ENCODE peak calls at places on chromosomes 3 and 15, in six cellular contexts. J, C, D, Y, P and A are unnamed samples.
A peak's percentile ranks its signal among the peaks of the same experiment; 100 is the strongest.

GRCh38 chr3:32835049-32835371 is 17.2 kb downstream of the TRIM71 start:
- DNase-seq in J (no peak), P (no peak), C (no peak), Y (no peak), D (no peak), A (no peak)

GRCh38 chr3:114624676-114625181 is 330.9 kb downstream of the TIGIT start:
- DNase-seq in C (peak; percentile 94), D (peak; percentile 66), P (peak; percentile 68), Y (peak; percentile 96), J (peak; percentile 95), A (peak; percentile 78)

GRCh38 chr15:47374222-47374621 is 343.1 kb upstream of the SEMA6D start:
- DNase-seq in Y (no peak), D (no peak), J (no peak), P (no peak), C (no peak), A (no peak)

GRCh38 chr3:40137586-40138295 is 171.8 kb upstream of the EIF1B start:
- DNase-seq in J (no peak), P (no peak), C (no peak), Y (no peak), D (no peak), A (no peak)

GRCh38 chr15:90915216-90915807 is 12.2 kb downstream of the MAN2A2 start:
- DNase-seq in J (no peak), C (no peak), Y (no peak), D (no peak), P (no peak), A (no peak)

GRCh38 chr15:35880896-35881295 is 334.9 kb upstream of the DPH6 start:
- DNase-seq in Y (no peak), D (no peak), J (no peak), C (no peak), P (no peak), A (no peak)

GRCh38 chr3:153210116-153210515 is 48.1 kb downstream of the RAP2B start:
- DNase-seq in D (no peak), P (no peak), Y (no peak), J (no peak), C (no peak), A (no peak)

GRCh38 chr3:133996996-133997395 is 32.7 kb downstream of the SLCO2A1 start:
- DNase-seq in D (no peak), C (no peak), Y (no peak), J (no peak), P (no peak), A (no peak)

GRCh38 chr3:114879059-114880031 is 267.7 kb downstream of the ZBTB20 start:
- DNase-seq in Y (no peak), C (peak; percentile 13), D (no peak), J (no peak), P (no peak), A (no peak)

GRCh38 chr3:48997714-48998637 is 7.9 kb downstream of the P4HTM start:
- DNase-seq in P (no peak), J (no peak), C (no peak), D (no peak), Y (no peak), A (no peak)

GRCh38 chr15:52563499-52564060 is 5.2 kb downstream of the ARPP19 start:
- DNase-seq in C (no peak), P (no peak), D (no peak), J (no peak), Y (no peak), A (no peak)

GRCh38 chr3:133927543-133928066 is 31.9 kb upstream of the RAB6B start:
- DNase-seq in P (peak; percentile 38), D (no peak), Y (peak; percentile 66), J (peak; percentile 73), C (peak; percentile 50), A (peak; percentile 43)

GRCh38 chr3:155946178-155946577 is 75.7 kb downstream of the GMPS start:
- DNase-seq in C (no peak), J (no peak), D (no peak), P (no peak), Y (no peak), A (no peak)

GRCh38 chr3:64651286-64651685 is 36.5 kb downstream of the ADAMTS9 start:
- DNase-seq in P (no peak), C (no peak), D (no peak), J (no peak), Y (no peak), A (no peak)
- TF ChIP-seq CTCF in P (no peak), C (peak; percentile 15), D (no peak), J (no peak), Y (peak; percentile 27), A (no peak)

GRCh38 chr15:68227806-68228142 is 1.8 kb downstream of the CLN6 start:
- DNase-seq in J (no peak), Y (no peak), D (peak; percentile 35), C (no peak), P (no peak), A (no peak)
- H3K4me3 ChIP-seq in J (no peak overlapping the region), Y (no peak overlapping the region), D (peak overlapping the region; percentile 80), C (no peak overlapping the region), P (peak overlapping the region; percentile 67), A (no peak overlapping the region)

GRCh38 chr15:85496146-85496545 is 115.7 kb downstream of the AKAP13 start:
- DNase-seq in C (no peak), D (no peak), Y (no peak), J (no peak), P (no peak), A (no peak)
- H3K27ac ChIP-seq in C (no peak overlapping the region), D (no peak overlapping the region), Y (peak overlapping the region; percentile 68), J (no peak overlapping the region), P (no peak overlapping the region), A (no peak overlapping the region)

GRCh38 chr3:145903472-145904013 is 257.4 kb downstream of the PLOD2 start:
- DNase-seq in D (no peak), Y (no peak), C (no peak), P (no peak), J (no peak), A (no peak)

GRCh38 chr3:145911016-145911415 is 250.0 kb downstream of the PLOD2 start:
- DNase-seq in C (no peak), Y (no peak), J (no peak), D (no peak), P (no peak), A (no peak)

GRCh38 chr3:145902166-145902565 is 258.8 kb downstream of the PLOD2 start:
- DNase-seq in D (no peak), J (no peak), Y (no peak), C (no peak), P (no peak), A (no peak)

GRCh38 chr3:145904138-145904537 is 256.8 kb downstream of the PLOD2 start:
- DNase-seq in Y (no peak), D (no peak), P (no peak), J (no peak), C (no peak), A (no peak)

GRCh38 chr3:145906755-145907154 is 254.2 kb downstream of the PLOD2 start:
- DNase-seq in D (no peak), Y (peak; percentile 26), C (peak; percentile 12), P (no peak), J (no peak), A (no peak)
- TF ChIP-seq CTCF in D (no peak), Y (no peak), C (no peak), P (no peak), J (no peak), A (no peak)

DNA sequence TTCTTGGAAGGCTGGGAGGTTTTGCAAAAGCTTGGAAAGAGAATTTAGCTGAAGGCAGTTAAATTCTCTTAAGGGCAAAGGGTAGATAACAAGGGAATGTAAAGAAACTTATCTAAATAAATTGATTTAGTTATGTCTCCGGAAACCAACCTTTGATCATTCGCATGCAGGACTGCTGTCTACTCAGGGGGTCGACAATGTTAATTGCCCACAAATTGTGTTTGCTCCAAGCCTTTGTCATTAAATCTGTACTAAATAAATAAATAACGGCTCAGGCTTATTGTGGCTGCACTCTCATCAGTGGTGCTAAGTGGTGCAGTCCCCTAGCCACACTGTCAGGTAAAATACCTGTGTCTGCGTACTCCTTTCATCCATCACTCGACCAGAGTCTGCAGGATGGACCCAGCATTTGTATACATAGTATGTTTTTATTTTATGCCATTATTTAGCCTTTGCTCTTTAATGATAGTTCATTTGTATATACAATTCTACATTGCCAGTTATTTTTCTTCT is 497.4 kb upstream of the RASGRP1 start:
- DNase-seq in C (no peak), J (no peak), P (no peak), Y (no peak), D (no peak), A (no peak)
- H3K4me3 ChIP-seq in C (no peak overlapping the region), J (no peak overlapping the region), P (no peak overlapping the region), Y (no peak overlapping the region), D (no peak overlapping the region), A (no peak overlapping the region)

DNA sequence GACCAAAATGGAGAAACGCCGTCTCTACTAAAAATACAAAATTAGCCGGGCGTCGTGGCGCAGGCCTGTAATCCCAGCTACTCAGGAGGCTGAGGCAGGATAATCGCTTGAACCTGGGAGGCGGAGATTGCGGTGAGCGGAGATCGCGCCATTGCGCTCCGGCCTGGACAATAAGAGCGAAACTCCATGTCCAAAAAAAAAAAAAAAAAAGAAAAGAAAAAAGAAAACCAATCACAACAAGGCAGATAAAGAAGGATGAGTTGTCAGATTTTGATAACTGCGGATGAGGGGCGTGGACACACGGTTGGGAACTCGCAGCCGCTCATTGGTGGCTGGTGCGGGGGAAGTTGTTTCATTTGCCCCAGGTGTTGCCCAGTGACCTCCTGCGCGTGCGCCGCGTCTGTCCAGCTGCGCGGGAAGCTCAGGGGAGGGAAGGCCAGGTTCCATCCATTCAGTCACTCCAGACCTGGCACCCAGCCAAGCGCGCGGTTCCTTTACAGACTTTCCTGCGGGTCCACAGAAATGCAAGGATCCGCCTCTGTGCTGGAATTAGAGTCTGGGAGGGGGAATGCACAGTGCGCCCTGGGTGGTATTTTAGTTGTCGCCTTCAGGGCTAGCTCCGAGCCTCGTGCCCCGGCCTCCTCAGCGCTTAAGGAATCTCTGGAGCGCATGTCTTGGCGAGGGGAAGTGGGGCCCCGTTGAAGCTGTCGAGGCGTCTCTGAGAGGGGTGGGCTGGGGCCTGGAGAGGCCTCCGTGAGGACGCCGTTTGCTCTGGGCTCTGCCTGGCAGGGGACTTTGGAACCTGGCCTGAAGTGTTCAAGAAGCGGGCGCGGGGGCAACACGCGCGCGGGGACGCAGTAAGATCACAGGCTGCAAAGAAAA is 708 bp upstream of the GCHFR start:
- DNase-seq in C (peak; percentile 71), J (peak; percentile 72), P (no peak), Y (peak; percentile 76), D (peak; percentile 95), A (peak; percentile 90)
- H3K27ac ChIP-seq in C (peak overlapping the region; percentile 51), J (peak overlapping the region; percentile 76), P (peak overlapping the region; percentile 89), Y (peak overlapping the region; percentile 47), D (peak overlapping the region; percentile 92), A (peak overlapping the region; percentile 86)

GRCh38 chr3:53178246-53178645 is 17.2 kb downstream of the PRKCD start:
- DNase-seq in D (no peak), J (no peak), C (no peak), Y (no peak), P (no peak), A (no peak)
- TF ChIP-seq CTCF in D (no peak), J (no peak), C (no peak), Y (no peak), P (no peak), A (no peak)